ENCODE peak calls at places on chromosomes 6 and 20, in six cellular contexts. O is A549, W is K562, Q is GM12878, V is GM23338, T is HL-60. F is an unnamed sample.

GRCh38 chr6:24763578-24763977 is 11.2 kb upstream of the GMNN start:
- DNase-seq in W (no peak), Q (no peak), O (no peak), V (no peak), T (no peak), F (no peak)

GRCh38 chr6:4084444-4085328 is 5.7 kb upstream of the FAM217A start:
- DNase-seq in O (no peak), V (no peak), T (no peak), W (no peak), Q (no peak), F (no peak)

GRCh38 chr20:13857961-13858360 is 73.1 kb downstream of the NDUFAF5 start:
- DNase-seq in O (no peak), W (no peak), V (no peak), T (no peak), Q (no peak), F (no peak)

GRCh38 chr6:84043555-84043954 is 10.0 kb downstream of the MRAP2 start:
- DNase-seq in O (no peak), Q (no peak), T (no peak), W (no peak), V (no peak), F (no peak)

GRCh38 chr6:18861182-18861581 is 474.0 kb downstream of the RNF144B start:
- DNase-seq in O (no peak), Q (no peak), W (no peak), V (no peak), T (no peak), F (no peak)

GRCh38 chr20:58450259-58450658 is 61.2 kb downstream of the VAPB start:
- DNase-seq in O (no peak), V (no peak), Q (peak), T (no peak), W (no peak), F (no peak)

GRCh38 chr20:56515657-56516381 is 8.7 kb upstream of the FAM209A start:
- DNase-seq in W (peak), Q (no peak), O (no peak), T (no peak), V (no peak), F (no peak)

GRCh38 chr6:33080127-33081089 is 4.6 kb downstream of the HLA-DPB1 start:
- DNase-seq in O (no peak), T (no peak), Q (no peak), V (peak), W (peak), F (no peak)

GRCh38 chr6:108966855-108967755 is 118.9 kb downstream of the ARMC2 start:
- DNase-seq in V (peak), W (peak), O (no peak), T (peak), Q (no peak), F (no peak)

GRCh38 chr20:48928832-48929725 is 7.6 kb downstream of the ARFGEF2 start:
- DNase-seq in W (no peak), V (no peak), T (no peak), O (no peak), Q (no peak), F (no peak)

GRCh38 chr6:125793280-125793679 is 2.5 kb downstream of the NCOA7 start:
- DNase-seq in T (no peak), V (peak), Q (no peak), O (no peak), W (no peak), F (no peak)

GRCh38 chr6:3208775-3209113 is 18.7 kb downstream of the TUBB2B start:
- DNase-seq in W (no peak), V (no peak), T (no peak), O (no peak), Q (no peak), F (no peak)

GRCh38 chr6:7137335-7138106 is 29.8 kb downstream of the RREB1 start:
- DNase-seq in T (peak), O (peak), Q (no peak), V (peak), W (peak), F (no peak)

GRCh38 chr20:40728470-40728869 is 39.4 kb upstream of the MAFB start:
- DNase-seq in T (no peak), V (no peak), O (no peak), Q (no peak), W (no peak), F (no peak)

GRCh38 chr6:134506162-134506561 is 188.2 kb upstream of the SGK1 start:
- DNase-seq in V (no peak), O (no peak), W (no peak), Q (no peak), T (no peak), F (no peak)

GRCh38 chr20:53621482-53622246 is 28.0 kb upstream of the ZNF217 start:
- DNase-seq in O (peak), T (no peak), Q (peak), W (peak), V (peak), F (peak)

GRCh38 chr6:124882580-124883393 is 79.5 kb upstream of the RNF217 start:
- DNase-seq in Q (no peak), T (no peak), W (no peak), V (no peak), O (peak), F (no peak)

GRCh38 chr20:22977047-22977785 is 57.9 kb upstream of the SSTR4 start:
- DNase-seq in V (no peak), W (no peak), Q (no peak), T (no peak), O (no peak), F (no peak)

DNA sequence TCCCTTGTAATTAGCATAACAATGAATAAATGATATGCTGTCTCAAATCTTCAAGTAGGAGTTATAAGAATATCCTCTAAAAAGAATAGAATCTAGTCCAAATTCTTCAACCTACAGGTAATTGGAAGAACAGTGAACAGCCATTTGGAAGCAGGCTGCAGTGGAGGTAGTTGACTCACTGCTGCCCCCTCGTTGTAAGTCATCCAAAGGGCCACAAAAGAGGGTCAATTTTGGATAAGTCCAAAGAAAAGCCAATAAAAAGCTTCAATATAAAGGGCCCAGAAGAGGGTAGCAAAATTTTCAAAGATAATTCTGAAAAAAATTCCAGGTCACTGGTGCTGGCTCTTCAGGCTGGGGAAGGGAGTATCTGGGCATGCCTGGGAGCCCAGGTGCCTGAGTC is 60.8 kb upstream of the SSTR4 start:
- DNase-seq in T (peak), O (peak), Q (no peak), V (peak), W (peak), F (no peak)
- TF ChIP-seq CTCF in T (peak), O (peak), Q (peak), V (peak), W (peak), F (peak)

DNA sequence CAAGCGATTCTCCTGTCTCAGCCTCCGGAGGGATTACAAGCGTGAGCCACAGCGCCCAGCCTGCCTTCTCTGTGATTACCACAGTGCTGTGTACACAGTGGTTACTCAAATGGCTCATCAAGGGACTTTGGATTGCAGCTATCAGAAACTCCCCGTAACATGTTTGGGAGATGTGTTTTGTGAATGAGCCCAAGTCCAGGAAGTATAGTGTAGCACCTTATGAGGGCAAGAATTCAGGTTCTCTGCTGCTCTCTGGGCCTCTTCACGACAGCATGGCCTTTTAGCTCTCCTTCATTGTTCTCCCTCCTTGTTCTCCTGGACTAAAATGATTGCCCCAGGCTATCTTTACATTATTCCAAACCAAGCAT is 34.1 kb upstream of the RPL7L1 start:
- DNase-seq in Q (no peak), W (no peak), T (no peak), O (no peak), V (no peak), F (no peak)
- H3K27ac ChIP-seq in Q (no peak), W (no peak), T (no peak), O (no peak), V (no peak), F (no peak)

GRCh38 chr6:128256100-128256499 is 264.3 kb downstream of the PTPRK start:
- DNase-seq in O (no peak), T (no peak), W (no peak), Q (no peak), V (no peak), F (no peak)
- TF ChIP-seq REST in O (no peak), T (no peak), W (no peak), Q (no peak), V (no peak), F (no peak)

GRCh38 chr6:113995632-113996031 is 24.7 kb upstream of the HDAC2 start:
- DNase-seq in T (no peak), O (peak), V (peak), W (no peak), Q (no peak), F (peak)
- TF ChIP-seq CTCF in T (no peak), O (no peak), V (no peak), W (no peak), Q (no peak), F (no peak)

GRCh38 chr20:32444474-32445220 is 86.5 kb downstream of the ASXL1 start:
- DNase-seq in V (no peak), O (no peak), Q (no peak), W (no peak), T (no peak), F (no peak)
- H3K27ac ChIP-seq in V (peak), O (no peak), Q (no peak), W (no peak), T (no peak), F (no peak)

GRCh38 chr6:167140589-167141474 is 16.9 kb downstream of the GPR31 start:
- DNase-seq in W (no peak), T (no peak), Q (no peak), V (peak), O (no peak), F (no peak)
- TF ChIP-seq REST in W (no peak), T (no peak), Q (no peak), V (no peak), O (no peak), F (no peak)